ENCODE peak calls at places on chromosomes 2 and 18, in six cellular contexts. M is fibroblast of the aortic adventitia, P is GM12864, R is suprapubic skin, E is foreskin keratinocyte, B is WERI-Rb-1. K is an unnamed sample.

GRCh38 chr2:233654501-233654900 is 17.2 kb upstream of the UGT1A9 start:
- DNase-seq in B (no peak), R (no peak), P (no peak), E (no peak), M (no peak), K (no peak)

GRCh38 chr18:50306944-50307343 is 19.5 kb upstream of the CXXC1 start:
- DNase-seq in E (no peak), P (no peak), M (peak; percentile 90), R (no peak), B (no peak), K (no peak)

GRCh38 chr2:69682525-69682924 is 39.0 kb upstream of the AAK1 start:
- DNase-seq in P (no peak), R (no peak), E (no peak), B (no peak), M (no peak), K (no peak)

GRCh38 chr2:239139101-239139500 is 261.7 kb downstream of the HDAC4 start:
- DNase-seq in P (no peak), E (no peak), M (no peak), R (no peak), B (no peak), K (no peak)

GRCh38 chr2:142781146-142781545 is 96.3 kb upstream of the KYNU start:
- DNase-seq in P (no peak), E (no peak), M (no peak), R (no peak), B (no peak), K (no peak)

GRCh38 chr2:230714122-230714453 is 1.4 kb downstream of the CAB39 start:
- DNase-seq in R (no peak), M (peak; percentile 73), B (peak; percentile 36), P (no peak), E (peak; percentile 73), K (peak; percentile 77)

GRCh38 chr2:180761224-180761623 is 219.2 kb upstream of the UBE2E3 start:
- DNase-seq in M (peak; percentile 75), E (peak; percentile 23), R (no peak), B (no peak), P (no peak), K (no peak)

GRCh38 chr2:135299165-135299564 is 231.9 kb downstream of the ZRANB3 start:
- DNase-seq in M (no peak), R (no peak), E (peak; percentile 48), P (no peak), B (no peak), K (no peak)

GRCh38 chr2:37896319-37896718 is 28.8 kb upstream of the RMDN2 start:
- DNase-seq in P (no peak), B (no peak), R (no peak), E (no peak), M (no peak), K (no peak)

GRCh38 chr2:20157606-20157970 is 67.3 kb downstream of the SDC1 start:
- DNase-seq in R (peak; percentile 20), B (no peak), P (no peak), E (no peak), M (no peak), K (no peak)

GRCh38 chr18:58977223-58977622 is 112.5 kb downstream of the ZNF532 start:
- DNase-seq in R (no peak), B (no peak), E (no peak), M (no peak), P (no peak), K (no peak)

GRCh38 chr2:31075936-31076590 is 62.2 kb downstream of the GALNT14 start:
- DNase-seq in B (no peak), E (peak; percentile 96), R (no peak), M (peak; percentile 12), P (no peak), K (no peak)

GRCh38 chr18:42157420-42157819 is 202.4 kb downstream of the PIK3C3 start:
- DNase-seq in B (peak; percentile 87), E (no peak), M (peak; percentile 7), P (no peak), R (no peak), K (no peak)

GRCh38 chr2:225740086-225740485 is 340.6 kb downstream of the NYAP2 start:
- DNase-seq in M (peak; percentile 54), E (no peak), R (no peak), P (no peak), B (no peak), K (no peak)

GRCh38 chr2:224749136-224749535 is 33.0 kb upstream of the CCDC195 start:
- DNase-seq in R (no peak), P (no peak), M (peak; percentile 23), E (no peak), B (no peak), K (no peak)

GRCh38 chr2:128306081-128306930 is 12.4 kb downstream of the HS6ST1 start:
- DNase-seq in R (no peak), P (no peak), M (peak; percentile 96), E (peak; percentile 85), B (peak; percentile 78), K (no peak)

GRCh38 chr2:21034972-21035279 is 8.9 kb downstream of the APOB start:
- DNase-seq in M (no peak), P (no peak), E (no peak), B (no peak), R (no peak), K (no peak)

GRCh38 chr2:15560404-15560987 is 638 bp downstream of the NBAS start:
- DNase-seq in E (peak; percentile 41), R (no peak), M (peak; percentile 25), P (no peak), B (peak; percentile 42), K (peak; percentile 26)

GRCh38 chr2:98374286-98374685 is 28.0 kb downstream of the CNGA3 start:
- DNase-seq in B (no peak), M (no peak), E (no peak), R (no peak), P (no peak), K (no peak)

GRCh38 chr2:171430516-171431410 is 3.0 kb downstream of the METTL8 start:
- DNase-seq in P (no peak), B (peak; percentile 47), M (no peak), E (peak; percentile 67), R (no peak), K (no peak)

GRCh38 chr18:63157293-63158011 is 162.1 kb downstream of the BCL2 start:
- DNase-seq in E (no peak), R (no peak), B (no peak), M (no peak), P (no peak), K (no peak)

GRCh38 chr2:85712849-85713612 is 18.9 kb downstream of the GNLY start:
- DNase-seq in B (no peak), P (no peak), E (no peak), R (no peak), M (peak; percentile 64), K (no peak)

GRCh38 chr2:201440182-201440581 is 11.1 kb downstream of the TRAK2 start:
- DNase-seq in M (no peak), P (no peak), R (no peak), B (no peak), E (peak; percentile 84), K (no peak)

GRCh38 chr2:199596549-199596948 is 138.8 kb upstream of the SATB2 start:
- DNase-seq in P (no peak), R (no peak), B (no peak), E (peak; percentile 26), M (no peak), K (no peak)

GRCh38 chr2:40032650-40033319 is 253.7 kb upstream of the THUMPD2 start:
- DNase-seq in B (no peak), M (peak; percentile 66), P (no peak), R (no peak), E (peak; percentile 96), K (no peak)

GRCh38 chr18:31609886-31610646 is 18.4 kb downstream of the TTR start:
- DNase-seq in M (no peak), E (no peak), R (no peak), P (no peak), B (peak; percentile 17), K (no peak)

GRCh38 chr18:31611511-31611910 is 19.8 kb downstream of the TTR start:
- DNase-seq in M (no peak), E (no peak), P (no peak), B (no peak), R (no peak), K (no peak)

GRCh38 chr18:31614044-31614443 is 22.4 kb downstream of the TTR start:
- DNase-seq in E (no peak), R (no peak), B (no peak), P (no peak), M (no peak), K (no peak)

GRCh38 chr18:31612124-31612523 is 20.4 kb downstream of the TTR start:
- DNase-seq in B (no peak), P (no peak), M (no peak), E (no peak), R (no peak), K (no peak)

GRCh38 chr18:31610841-31611240 is 19.2 kb downstream of the TTR start:
- DNase-seq in M (peak; percentile 14), E (no peak), R (no peak), B (peak; percentile 89), P (no peak), K (no peak)
- TF ChIP-seq CTCF in M (peak; percentile 41), E (peak; percentile 42), R (no peak), B (peak; percentile 46), P (no peak), K (no peak)

DNA sequence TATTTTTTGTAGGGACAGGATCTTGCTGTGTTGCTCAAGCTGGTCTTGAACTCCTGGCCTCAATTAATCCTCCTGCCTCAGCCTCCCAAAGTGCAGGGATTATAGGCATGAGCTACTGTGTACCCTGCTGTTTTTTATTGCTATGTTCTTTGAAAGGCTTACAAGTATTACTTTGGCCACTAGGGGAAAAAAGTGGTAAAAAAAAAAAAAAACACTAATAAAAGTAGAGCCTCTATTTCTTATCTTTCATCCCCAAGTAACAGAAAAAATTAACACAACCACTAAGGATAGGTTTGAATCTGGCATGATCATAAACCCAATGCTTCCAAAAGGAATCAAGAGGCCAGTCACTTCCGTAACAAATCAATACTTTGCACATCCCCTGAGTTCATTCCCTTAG is 11.6 kb downstream of the NOL10 start:
- DNase-seq in R (no peak), M (no peak), P (no peak), E (no peak), B (no peak), K (no peak)
- TF ChIP-seq CTCF in R (no peak), M (no peak), P (peak; percentile 30), E (peak; percentile 34), B (no peak), K (no peak)

GRCh38 chr2:9287400-9288059 is 80.9 kb downstream of the ASAP2 start:
- DNase-seq in R (no peak), P (no peak), E (peak; percentile 99), B (no peak), M (peak; percentile 99), K (no peak)
- TF ChIP-seq CTCF in R (no peak), P (no peak), E (peak; percentile 8), B (peak; percentile 9), M (no peak), K (no peak)

GRCh38 chr2:121736140-121736461 is 574 bp downstream of the NIFK start:
- DNase-seq in M (peak; percentile 2), R (no peak), E (no peak), P (no peak), B (no peak), K (no peak)

GRCh38 chr2:121740973-121741372 is 4.3 kb upstream of the NIFK start:
- DNase-seq in E (no peak), B (no peak), P (no peak), R (no peak), M (no peak), K (no peak)

GRCh38 chr2:121731366-121731765 is 5.3 kb downstream of the NIFK start:
- DNase-seq in E (no peak), M (no peak), P (no peak), B (no peak), R (no peak), K (no peak)

GRCh38 chr2:121736462-121737336 is at the start of gene NIFK:
- DNase-seq in P (peak; percentile 85), B (peak; percentile 99), M (peak; percentile 93), E (peak; percentile 90), R (peak; percentile 100), K (peak; percentile 100)

GRCh38 chr2:121735520-121736074 is 1.1 kb downstream of the NIFK start:
- DNase-seq in M (peak; percentile 42), B (no peak), E (peak; percentile 40), P (no peak), R (peak; percentile 40), K (no peak)
- TF ChIP-seq CTCF in M (no peak), B (no peak), E (peak; percentile 64), P (peak; percentile 18), R (no peak), K (peak; percentile 7)